ENCODE peak calls at places on chromosomes 16 and 17, in five cellular contexts. L, Y, W, H and O are unnamed samples.

GRCh38 chr17:44117351-44117750 is 6.1 kb downstream of the HDAC5 start:
- DNase-seq in L (no peak), Y (no peak), W (no peak), H (no peak), O (no peak)

GRCh38 chr16:29708917-29709600 is 30.1 kb downstream of the QPRT start:
- DNase-seq in L (no peak), Y (no peak), W (no peak), H (no peak), O (no peak)

GRCh38 chr16:56108724-56109123 is 82.6 kb upstream of the GNAO1 start:
- DNase-seq in L (no peak), Y (no peak), W (no peak), H (no peak), O (no peak)

GRCh38 chr17:35684046-35684802 is 47.2 kb upstream of the RASL10B start:
- DNase-seq in L (no peak), Y (peak; percentile 2), W (peak; percentile 70), H (no peak), O (peak; percentile 78)

GRCh38 chr16:54048994-54049929 is 237.3 kb downstream of the IRX3 start:
- DNase-seq in L (peak; percentile 73), Y (peak; percentile 16), W (no peak), H (no peak), O (no peak)

GRCh38 chr17:45666641-45667040 is 117.5 kb upstream of the CRHR1 start:
- DNase-seq in L (no peak), Y (no peak), W (no peak), H (no peak), O (no peak)

GRCh38 chr17:48100160-48100559 is 1.1 kb downstream of the CBX1 start:
- DNase-seq in L (no peak), Y (no peak), W (peak; percentile 73), H (peak; percentile 4), O (no peak)

GRCh38 chr17:77571562-77571981 is 386.9 kb upstream of the TNRC6C start:
- DNase-seq in L (peak; percentile 20), Y (no peak), W (peak; percentile 9), H (no peak), O (no peak)

GRCh38 chr16:67483731-67484525 is 581 bp upstream of the AGRP start:
- DNase-seq in L (no peak), Y (no peak), W (no peak), H (no peak), O (no peak)

GRCh38 chr16:89860747-89861304 is 12.6 kb upstream of the TCF25 start:
- DNase-seq in L (peak; percentile 68), Y (no peak), W (peak; percentile 24), H (no peak), O (peak; percentile 17)

GRCh38 chr17:52390422-52390821 is 231.9 kb upstream of the CA10 start:
- DNase-seq in L (no peak), Y (no peak), W (no peak), H (no peak), O (no peak)

GRCh38 chr17:17742133-17742621 is 60.9 kb downstream of the RAI1 start:
- DNase-seq in L (no peak), Y (no peak), W (peak; percentile 61), H (no peak), O (peak; percentile 55)

GRCh38 chr16:27390157-27390556 is 11.8 kb upstream of the IL21R start:
- DNase-seq in L (no peak), Y (no peak), W (no peak), H (no peak), O (no peak)

GRCh38 chr17:33002245-33002644 is 10.6 kb downstream of the SPACA3 start:
- DNase-seq in L (no peak), Y (no peak), W (no peak), H (no peak), O (no peak)

GRCh38 chr16:25007284-25007984 is 7.7 kb downstream of the ARHGAP17 start:
- DNase-seq in L (no peak), Y (no peak), W (peak; percentile 72), H (no peak), O (peak; percentile 91)

GRCh38 chr17:82913304-82914043 is 73.7 kb upstream of the ZNF750 start:
- DNase-seq in L (peak; percentile 23), Y (no peak), W (no peak), H (no peak), O (no peak)

GRCh38 chr17:73754886-73755285 is 110.6 kb upstream of the SDK2 start:
- DNase-seq in L (no peak), Y (no peak), W (no peak), H (no peak), O (no peak)

GRCh38 chr17:21453144-21453982 is 77.2 kb downstream of the KCNJ12 start:
- DNase-seq in L (no peak), Y (no peak), W (no peak), H (no peak), O (no peak)

GRCh38 chr16:28837672-28838557 is 8.2 kb downstream of the TUFM start:
- DNase-seq in L (no peak), Y (no peak), W (no peak), H (no peak), O (no peak)

GRCh38 chr17:48586355-48586924 is 3.6 kb downstream of the HOXB3 start:
- DNase-seq in L (no peak), Y (no peak), W (no peak), H (no peak), O (no peak)

GRCh38 chr16:75546293-75546692 is 9.8 kb downstream of the TMEM231 start:
- DNase-seq in L (no peak), Y (no peak), W (no peak), H (no peak), O (no peak)

GRCh38 chr16:75535211-75535843 is 581 bp downstream of the CHST5 start:
- DNase-seq in L (no peak), Y (no peak), W (no peak), H (no peak), O (no peak)

GRCh38 chr16:75535901-75536300 is at the start of gene CHST5:
- DNase-seq in L (no peak), Y (no peak), W (no peak), H (no peak), O (no peak)

GRCh38 chr16:75537795-75538194 is 1.9 kb upstream of the CHST5 start:
- DNase-seq in L (no peak), Y (no peak), W (no peak), H (no peak), O (no peak)

DNA sequence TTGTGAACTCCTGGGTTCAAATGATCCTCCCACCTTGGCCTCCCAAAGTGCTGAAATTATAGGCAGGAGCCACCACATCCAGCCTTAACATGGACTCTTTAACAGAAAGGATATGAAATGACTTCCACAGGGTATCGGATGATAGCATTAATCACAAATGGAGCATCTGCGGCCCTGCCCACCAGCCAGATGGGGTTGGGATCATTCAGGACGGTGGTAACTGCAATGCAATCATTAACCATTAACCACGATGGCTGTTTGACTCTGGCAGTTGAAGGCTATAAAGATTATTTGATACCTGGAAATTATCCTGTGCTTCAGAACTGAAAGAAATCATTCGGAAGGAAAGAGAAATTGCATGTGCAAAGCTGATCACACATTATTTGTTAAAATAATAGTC is 5.3 kb upstream of the CHST5 start:
- DNase-seq in L (no peak), Y (no peak), W (no peak), H (no peak), O (no peak)
- TF ChIP-seq CTCF in L (no peak), Y (no peak), W (no peak), H (no peak), O (no peak)

GRCh38 chr16:78784773-78785172 is 685.3 kb downstream of the WWOX start:
- DNase-seq in L (no peak), Y (no peak), W (no peak), H (no peak), O (no peak)

GRCh38 chr16:78778724-78779004 is 679.2 kb downstream of the WWOX start:
- DNase-seq in L (no peak), Y (no peak), W (no peak), H (no peak), O (no peak)

GRCh38 chr16:78783570-78784079 is 684.2 kb downstream of the WWOX start:
- DNase-seq in L (no peak), Y (no peak), W (no peak), H (no peak), O (no peak)

GRCh38 chr16:78782572-78782971 is 683.1 kb downstream of the WWOX start:
- DNase-seq in L (no peak), Y (no peak), W (no peak), H (no peak), O (no peak)

GRCh38 chr16:78780808-78781207 is 681.4 kb downstream of the WWOX start:
- DNase-seq in L (no peak), Y (no peak), W (no peak), H (no peak), O (no peak)
- H3K4me3 ChIP-seq in L (no peak overlapping the region), Y (no peak overlapping the region), W (no peak overlapping the region), H (no peak overlapping the region), O (no peak overlapping the region)

GRCh38 chr17:8801135-8801840 is 2.1 kb upstream of the MFSD6L start:
- DNase-seq in L (no peak), Y (no peak), W (no peak), H (no peak), O (no peak)
- TF ChIP-seq CTCF in L (no peak), Y (no peak), W (no peak), H (no peak), O (no peak)

GRCh38 chr17:80437532-80437931 is 22.6 kb downstream of the ENDOV start:
- DNase-seq in L (no peak), Y (no peak), W (no peak), H (no peak), O (no peak)
- H3K4me3 ChIP-seq in L (no peak overlapping the region), Y (no peak overlapping the region), W (no peak overlapping the region), H (no peak overlapping the region), O (no peak overlapping the region)

GRCh38 chr16:23876256-23876896 is 40.6 kb downstream of the PRKCB start:
- DNase-seq in L (no peak), Y (no peak), W (peak; percentile 13), H (no peak), O (no peak)

GRCh38 chr16:23879735-23880373 is 44.1 kb downstream of the PRKCB start:
- DNase-seq in L (no peak), Y (no peak), W (no peak), H (no peak), O (no peak)

GRCh38 chr16:23871924-23872323 is 36.1 kb downstream of the PRKCB start:
- DNase-seq in L (no peak), Y (no peak), W (no peak), H (no peak), O (no peak)

GRCh38 chr16:23874613-23875294 is 39.0 kb downstream of the PRKCB start:
- DNase-seq in L (no peak), Y (no peak), W (peak; percentile 13), H (no peak), O (no peak)

GRCh38 chr16:23877107-23878070 is 41.6 kb downstream of the PRKCB start:
- DNase-seq in L (peak; percentile 52), Y (no peak), W (no peak), H (no peak), O (no peak)
- TF ChIP-seq CTCF in L (peak; percentile 35), Y (no peak), W (no peak), H (no peak), O (no peak)